ENCODE peak calls at places on chromosomes 11 and 22, in six cellular contexts. Z, Y, L, C, N and S are unnamed samples.

GRCh38 chr22:23179381-23180294 is 671 bp upstream of the BCR start:
- DNase-seq in Z (no peak), Y (peak), L (peak), C (no peak), N (peak), S (peak)

GRCh38 chr11:36056160-36056751 is 112.4 kb downstream of the LDLRAD3 start:
- DNase-seq in Z (no peak), Y (peak), L (no peak), C (no peak), N (no peak), S (peak)

GRCh38 chr11:69234740-69235710 is 58.9 kb upstream of the MYEOV start:
- DNase-seq in Z (no peak), Y (peak), L (peak), C (no peak), N (peak), S (no peak)

GRCh38 chr11:22405377-22405776 is 67.2 kb downstream of the SLC17A6 start:
- DNase-seq in Z (no peak), Y (no peak), L (no peak), C (no peak), N (no peak), S (no peak)

GRCh38 chr11:74279256-74279655 is 32.2 kb downstream of the P4HA3 start:
- DNase-seq in Z (no peak), Y (no peak), L (no peak), C (peak), N (no peak), S (no peak)

GRCh38 chr22:29251981-29252978 is 15.5 kb downstream of the RHBDD3 start:
- DNase-seq in Z (no peak), Y (no peak), L (peak), C (no peak), N (no peak), S (no peak)

GRCh38 chr22:43162412-43163150 is 11.2 kb downstream of the TSPO start:
- DNase-seq in Z (no peak), Y (no peak), L (no peak), C (no peak), N (no peak), S (no peak)

GRCh38 chr11:6654281-6655019 is 1.2 kb downstream of the DCHS1 start:
- DNase-seq in Z (peak), Y (no peak), L (no peak), C (no peak), N (no peak), S (peak)

GRCh38 chr11:10693509-10694071 is at the start of gene IRAG1:
- DNase-seq in Z (peak), Y (peak), L (peak), C (no peak), N (peak), S (peak)

GRCh38 chr22:49962751-49963646 is 2.4 kb downstream of the PIM3 start:
- DNase-seq in Z (no peak), Y (no peak), L (peak), C (no peak), N (peak), S (peak)

GRCh38 chr22:37802310-37803194 is 5.2 kb upstream of the GCAT start:
- DNase-seq in Z (peak), Y (no peak), L (peak), C (no peak), N (peak), S (peak)

GRCh38 chr11:46247664-46248063 is 29.8 kb upstream of the CREB3L1 start:
- DNase-seq in Z (no peak), Y (peak), L (peak), C (no peak), N (no peak), S (no peak)

GRCh38 chr11:123429851-123430735 is at the start of gene GRAMD1B:
- DNase-seq in Z (peak), Y (peak), L (peak), C (peak), N (no peak), S (peak)